ENCODE peak calls at places on chromosomes 2 and 18, in nine cellular contexts. S, L, C, N, J, A, R, Z and B are unnamed samples.

GRCh38 chr2:171688129-171688465 is 828 bp downstream of the DYNC1I2 start:
- DNase-seq in S (peak), L (no peak), C (no peak), N (peak), J (no peak), A (no peak), R (no peak), Z (no peak), B (no peak)

GRCh38 chr2:105468655-105469042 is 69.8 kb upstream of the FHL2 start:
- DNase-seq in S (no peak), L (no peak), C (no peak), N (no peak), J (no peak), A (no peak), R (no peak), Z (no peak), B (no peak)

GRCh38 chr2:88658890-88659881 is 31.9 kb upstream of the EIF2AK3 start:
- DNase-seq in S (peak), L (no peak), C (no peak), N (no peak), J (peak), A (no peak), R (no peak), Z (no peak), B (no peak)

GRCh38 chr2:205527801-205528200 is 154.5 kb upstream of the NRP2 start:
- DNase-seq in S (no peak), L (no peak), C (no peak), N (no peak), J (no peak), A (no peak), R (no peak), Z (peak), B (no peak)

GRCh38 chr2:1590611-1591460 is 153.5 kb downstream of the PXDN start:
- DNase-seq in S (peak), L (no peak), C (no peak), N (no peak), J (peak), A (no peak), R (no peak), Z (no peak), B (no peak)

GRCh38 chr18:24095976-24096375 is 42.9 kb upstream of the CABYR start:
- DNase-seq in S (no peak), L (no peak), C (no peak), N (no peak), J (no peak), A (no peak), R (no peak), Z (no peak), B (no peak)

GRCh38 chr2:199336546-199336945 is 121.2 kb downstream of the SATB2 start:
- DNase-seq in S (no peak), L (no peak), C (no peak), N (no peak), J (no peak), A (no peak), R (no peak), Z (no peak), B (no peak)

GRCh38 chr2:201218780-201219179 is 35.8 kb downstream of the CASP10 start:
- DNase-seq in S (peak), L (no peak), C (no peak), N (no peak), J (no peak), A (no peak), R (no peak), Z (no peak), B (no peak)

GRCh38 chr2:219766658-219767057 is 139.2 kb downstream of the SLC4A3 start:
- DNase-seq in S (no peak), L (no peak), C (no peak), N (no peak), J (peak), A (no peak), R (no peak), Z (no peak), B (no peak)

GRCh38 chr18:35827275-35827929 is 145.1 kb upstream of the RMP24 start:
- DNase-seq in S (no peak), L (no peak), C (no peak), N (no peak), J (no peak), A (no peak), R (no peak), Z (no peak), B (no peak)

GRCh38 chr18:77762632-77763031 is 513.0 kb downstream of the GALR1 start:
- DNase-seq in S (no peak), L (no peak), C (no peak), N (peak), J (no peak), A (no peak), R (no peak), Z (no peak), B (no peak)

GRCh38 chr18:58806826-58807714 is 57.6 kb upstream of the ZNF532 start:
- DNase-seq in S (no peak), L (no peak), C (no peak), N (no peak), J (no peak), A (no peak), R (no peak), Z (no peak), B (no peak)

GRCh38 chr2:132941296-132942020 is 271.5 kb upstream of the LYPD1 start:
- DNase-seq in S (no peak), L (no peak), C (no peak), N (no peak), J (no peak), A (no peak), R (no peak), Z (no peak), B (no peak)